ENCODE peak calls at places on chromosome 22, in five cellular contexts. Y, K, G, R and J are unnamed samples.

GRCh38 chr22:24333301-24333700 is 62.7 kb downstream of the SPECC1L start:
- DNase-seq in G (no peak), K (no peak), R (peak), Y (no peak), J (no peak)

GRCh38 chr22:38311331-38311635 is 6.0 kb downstream of the CSNK1E start:
- DNase-seq in K (no peak), G (no peak), R (no peak), Y (peak), J (no peak)

GRCh38 chr22:23180301-23180892 is at the start of gene BCR:
- DNase-seq in Y (peak), K (peak), G (peak), R (peak), J (peak)

GRCh38 chr22:44220727-44221680 is 40.3 kb downstream of the PARVG start:
- DNase-seq in Y (no peak), G (no peak), K (no peak), R (no peak), J (no peak)

GRCh38 chr22:23822101-23822671 is 16.6 kb downstream of the DERL3 start:
- DNase-seq in Y (no peak), K (no peak), R (no peak), G (no peak), J (no peak)

GRCh38 chr22:32815943-32816342 is 14.4 kb downstream of the TIMP3 start:
- DNase-seq in Y (no peak), K (no peak), R (no peak), G (no peak), J (no peak)

GRCh38 chr22:33656808-33657628 is 263.3 kb downstream of the LARGE1 start:
- DNase-seq in K (no peak), Y (no peak), G (no peak), R (no peak), J (no peak)

GRCh38 chr22:22598144-22598543 is 39.1 kb upstream of the PRAME start:
- DNase-seq in Y (no peak), K (no peak), R (no peak), G (no peak), J (no peak)

GRCh38 chr22:32478994-32479393 is 4.4 kb downstream of the FBXO7 start:
- DNase-seq in Y (no peak), R (no peak), G (no peak), K (no peak), J (no peak)

GRCh38 chr22:34897126-34897525 is 168.8 kb upstream of the ISX start:
- DNase-seq in R (no peak), G (no peak), K (no peak), Y (no peak), J (no peak)

GRCh38 chr22:49600891-49601431 is 226.7 kb downstream of the BRD1 start:
- DNase-seq in K (no peak), R (no peak), Y (no peak), G (no peak), J (no peak)

GRCh38 chr22:25366876-25367466 is 147.5 kb downstream of the CRYBB2 start:
- DNase-seq in G (no peak), Y (no peak), K (no peak), R (no peak), J (no peak)

GRCh38 chr22:43182118-43182517 is 4.8 kb downstream of the TTLL12 start:
- DNase-seq in K (no peak), Y (no peak), G (no peak), R (no peak), J (no peak)

GRCh38 chr22:32543020-32543357 is 68.4 kb downstream of the FBXO7 start:
- DNase-seq in K (no peak), Y (no peak), G (no peak), R (no peak), J (no peak)

GRCh38 chr22:49075150-49075549 is 752.5 kb downstream of the BRD1 start:
- DNase-seq in Y (no peak), G (no peak), R (no peak), K (no peak), J (no peak)

GRCh38 chr22:24186352-24186740 is 5.1 kb downstream of the SUSD2 start:
- DNase-seq in G (no peak), K (no peak), Y (no peak), R (no peak), J (no peak)

GRCh38 chr22:46419754-46420571 is 84.4 kb downstream of the TRMU start:
- DNase-seq in K (no peak), Y (no peak), R (no peak), G (no peak), J (no peak)

GRCh38 chr22:46416537-46417267 is 81.2 kb downstream of the TRMU start:
- DNase-seq in K (no peak), R (no peak), G (no peak), Y (no peak), J (no peak)

GRCh38 chr22:46417268-46417580 is 81.7 kb downstream of the TRMU start:
- DNase-seq in Y (no peak), G (no peak), R (no peak), K (no peak), J (no peak)

GRCh38 chr22:46417769-46418168 is 82.3 kb downstream of the TRMU start:
- DNase-seq in R (no peak), Y (no peak), K (no peak), G (no peak), J (no peak)

GRCh38 chr22:46418827-46419226 is 83.3 kb downstream of the TRMU start:
- DNase-seq in K (no peak), Y (no peak), R (no peak), G (no peak), J (no peak)
- TF ChIP-seq CTCF in K (no peak), Y (no peak), R (no peak), G (no peak), J (no peak)

DNA sequence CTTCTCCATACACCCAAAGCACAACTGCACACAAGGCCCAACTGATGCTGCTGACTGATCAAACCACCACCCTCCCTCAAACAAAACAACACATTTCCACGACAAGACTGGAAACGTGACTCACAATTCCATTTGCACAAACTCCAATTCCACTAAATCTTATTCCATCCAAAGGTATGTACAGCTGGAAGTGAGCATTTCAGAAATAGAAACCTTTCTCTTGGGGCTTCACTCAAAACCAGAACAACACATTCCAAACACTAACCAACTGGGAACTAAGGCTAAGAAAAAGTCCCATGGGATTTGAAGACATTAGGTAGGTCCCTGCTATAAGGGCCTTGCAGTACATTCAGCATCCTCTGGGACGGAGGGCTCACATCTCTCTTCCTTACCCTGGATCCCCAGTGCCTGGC is 19.6 kb downstream of the MORC2 start:
- DNase-seq in G (no peak), Y (no peak), R (no peak), K (no peak), J (no peak)
- TF ChIP-seq CTCF in G (no peak), Y (no peak), R (no peak), K (no peak), J (no peak)

GRCh38 chr22:26992556-26992955 is 335.2 kb downstream of the MIAT start:
- DNase-seq in K (no peak), Y (no peak), R (no peak), G (no peak), J (no peak)
- TF ChIP-seq CTCF in K (no peak), Y (no peak), R (no peak), G (no peak), J (no peak)

GRCh38 chr22:37171662-37172061 is 16.4 kb downstream of the C1QTNF6 start:
- DNase-seq in K (no peak), G (no peak), Y (no peak), R (no peak), J (no peak)

GRCh38 chr22:37169412-37169811 is 18.6 kb downstream of the C1QTNF6 start:
- DNase-seq in R (no peak), K (peak), Y (no peak), G (peak), J (no peak)

GRCh38 chr22:37167981-37168647 is 18.4 kb upstream of the IL2RB start:
- DNase-seq in G (no peak), K (peak), R (no peak), Y (no peak), J (no peak)

GRCh38 chr22:37172266-37173245 is 15.5 kb downstream of the C1QTNF6 start:
- DNase-seq in G (peak), K (peak), R (no peak), Y (no peak), J (no peak)

DNA sequence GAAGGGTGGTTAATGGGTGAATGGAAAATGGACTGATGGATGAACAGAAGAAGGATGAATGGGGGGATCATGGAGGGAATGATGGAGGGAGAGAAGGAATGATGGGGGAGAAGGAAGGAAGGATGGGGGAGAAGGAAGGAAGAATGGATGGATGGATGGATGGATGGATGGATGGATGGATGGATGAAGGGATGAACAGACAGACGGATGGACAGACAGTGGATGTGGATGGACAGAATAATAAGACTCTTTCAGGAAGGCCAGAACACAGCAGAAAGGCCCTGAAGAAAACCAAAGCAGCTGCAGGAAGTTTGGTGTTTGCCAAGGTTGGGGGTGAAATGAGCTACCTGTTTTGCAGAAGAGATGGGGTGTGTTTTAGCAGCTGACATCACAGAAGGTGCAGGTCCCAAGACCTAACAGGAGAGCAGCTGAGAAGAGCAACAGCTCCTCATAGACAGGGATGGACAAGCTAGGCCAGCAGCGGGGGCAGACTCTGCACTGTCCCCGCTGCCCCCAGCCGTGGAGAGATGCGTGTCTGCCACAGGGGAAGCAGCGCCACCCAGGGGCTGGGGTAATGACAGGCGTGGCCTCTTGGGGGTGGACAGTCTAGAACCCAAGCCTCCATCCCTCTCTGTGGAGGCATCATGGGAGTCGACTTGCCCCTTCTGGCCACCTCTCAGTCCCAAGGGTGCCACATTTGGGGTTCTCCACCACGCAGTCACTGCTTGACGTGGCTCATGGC is 17.9 kb downstream of the C1QTNF6 start:
- DNase-seq in R (no peak), K (peak), Y (no peak), G (peak), J (no peak)
- TF ChIP-seq CTCF in R (no peak), K (no peak), Y (no peak), G (no peak), J (no peak)

GRCh38 chr22:50696799-50697561 is 24.4 kb downstream of the SHANK3 start:
- DNase-seq in Y (no peak), G (peak), K (peak), R (no peak), J (peak)
- TF ChIP-seq CTCF in Y (peak), G (peak), K (no peak), R (peak), J (peak)

GRCh38 chr22:28935713-28936112 is 52.3 kb downstream of the ZNRF3 start:
- DNase-seq in G (peak), R (no peak), Y (no peak), K (no peak), J (no peak)
- TF ChIP-seq CTCF in G (peak), R (peak), Y (no peak), K (no peak), J (no peak)

GRCh38 chr22:20046730-20047129 is 25.8 kb downstream of the TANGO2 start:
- DNase-seq in Y (no peak), R (no peak), G (no peak), K (no peak), J (no peak)
- TF ChIP-seq CTCF in Y (no peak), R (no peak), G (no peak), K (no peak), J (no peak)

DNA sequence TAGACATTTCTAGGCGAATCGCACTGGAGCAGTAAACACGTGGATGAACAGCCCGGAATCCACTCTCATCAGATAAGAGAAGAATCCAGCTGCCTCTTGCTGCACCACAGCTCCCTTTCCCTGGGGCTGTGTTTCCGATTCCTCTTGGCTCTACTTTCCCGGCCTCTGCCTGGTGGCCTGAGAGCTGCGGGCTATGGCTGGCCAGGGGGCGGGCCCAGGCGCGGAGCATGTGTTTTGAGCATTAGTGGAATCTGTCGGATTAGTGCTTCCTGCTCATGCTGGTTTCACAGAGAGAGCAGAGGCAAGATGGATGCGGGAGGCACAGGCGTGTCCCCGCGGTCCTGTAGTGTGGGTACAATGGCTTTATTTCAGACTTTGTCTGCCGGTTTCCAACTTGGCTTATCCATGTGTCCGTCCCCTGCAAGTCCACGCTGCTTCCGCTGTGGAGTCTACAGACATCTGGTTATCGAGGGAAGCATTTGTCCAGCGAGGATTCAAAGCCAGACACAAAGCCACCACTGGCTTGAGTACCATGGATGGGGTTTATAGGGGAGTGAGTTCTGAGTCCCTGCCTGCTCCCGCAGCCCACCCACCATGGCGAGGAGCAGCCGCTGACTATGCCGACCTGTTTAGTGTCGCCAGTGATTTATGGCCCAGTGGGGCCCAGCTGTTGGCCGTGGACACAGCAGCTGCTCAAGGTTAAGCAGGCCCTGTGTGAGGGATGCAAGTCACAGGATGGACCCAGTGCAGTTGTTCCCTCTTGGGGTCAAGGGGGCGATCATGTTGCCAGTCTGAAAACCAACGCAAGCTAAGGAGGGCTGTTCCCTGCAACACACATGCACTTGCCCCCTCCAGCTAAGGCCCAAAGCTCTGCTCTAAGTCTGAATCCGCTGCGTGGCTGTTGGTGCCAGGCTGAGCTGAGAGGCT is 43.3 kb upstream of the EP300 start:
- DNase-seq in G (peak), R (peak), Y (no peak), K (peak), J (peak)
- TF ChIP-seq CTCF in G (no peak), R (no peak), Y (no peak), K (no peak), J (no peak)

GRCh38 chr22:36331912-36332622 is 55.7 kb downstream of the MYH9 start:
- DNase-seq in Y (peak), K (no peak), R (no peak), G (no peak), J (no peak)
- TF ChIP-seq CTCF in Y (no peak), K (no peak), R (no peak), G (no peak), J (no peak)